ENCODE peak calls at places on chromosomes 7 and 10, in eight cellular contexts. P is kidney, F is HCT116, I is right cardiac atrium, Y is OCI-LY7, D is left ventricle myocardium inferior, Z is transverse colon, K is right atrium auricular region. L is an unnamed sample.

GRCh38 chr7:137990251-137990901 is 11.5 kb downstream of the CREB3L2 start:
- DNase-seq in P (no peak), F (no peak), I (no peak), Y (no peak), D (no peak), Z (no peak), K (no peak), L (no peak)

GRCh38 chr10:1412531-1413189 is 324.7 kb downstream of the ADARB2 start:
- DNase-seq in P (no peak), F (no peak), I (no peak), Y (peak; percentile 63), D (no peak), Z (no peak), K (peak; percentile 23), L (no peak)

GRCh38 chr7:85820702-85821443 is 634.0 kb upstream of the SEMA3D start:
- DNase-seq in P (no peak), F (no peak), I (no peak), Y (no peak), D (no peak), Z (no peak), K (no peak), L (peak; percentile 47)

GRCh38 chr10:4658777-4659176 is 167.2 kb upstream of the AKR1E2 start:
- DNase-seq in P (no peak), F (no peak), I (no peak), Y (no peak), D (no peak), Z (no peak), K (no peak), L (no peak)

GRCh38 chr10:23408330-23408976 is 30.4 kb upstream of the OTUD1 start:
- DNase-seq in P (no peak), F (no peak), I (no peak), Y (no peak), D (no peak), Z (no peak), K (no peak), L (no peak)

GRCh38 chr7:55177068-55177530 is 158.3 kb downstream of the EGFR start:
- DNase-seq in P (no peak), F (no peak), I (no peak), Y (no peak), D (no peak), Z (no peak), K (no peak), L (no peak)

GRCh38 chr7:108578937-108579336 is 9.3 kb downstream of the DNAJB9 start:
- DNase-seq in P (no peak), F (no peak), I (no peak), Y (no peak), D (no peak), Z (no peak), K (no peak), L (no peak)

GRCh38 chr10:33421789-33422188 is 87.3 kb upstream of the NRP1 start:
- DNase-seq in P (no peak), F (no peak), I (peak; percentile 53), Y (no peak), D (no peak), Z (no peak), K (peak; percentile 72), L (peak; percentile 50)

GRCh38 chr7:29345590-29345989 is 151.0 kb downstream of the CHN2 start:
- DNase-seq in P (no peak), F (peak; percentile 10), I (peak; percentile 76), Y (no peak), D (peak; percentile 31), Z (peak; percentile 41), K (no peak), L (peak; percentile 62)

GRCh38 chr10:70974351-70974901 is 86.1 kb upstream of the PCBD1 start:
- DNase-seq in P (peak; percentile 40), F (no peak), I (no peak), Y (no peak), D (no peak), Z (no peak), K (no peak), L (no peak)

GRCh38 chr7:151195616-151196450 is 8.8 kb upstream of the ASB10 start:
- DNase-seq in P (peak; percentile 34), F (no peak), I (peak; percentile 36), Y (no peak), D (no peak), Z (no peak), K (no peak), L (no peak)

GRCh38 chr10:71696635-71697326 is 22.8 kb downstream of the C10orf105 start:
- DNase-seq in P (no peak), F (no peak), I (peak; percentile 86), Y (peak; percentile 77), D (peak; percentile 68), Z (peak; percentile 80), K (no peak), L (peak; percentile 78)

GRCh38 chr10:69270990-69271389 is 7.3 kb upstream of the HK1 start:
- DNase-seq in P (no peak), F (no peak), I (no peak), Y (no peak), D (no peak), Z (no peak), K (no peak), L (no peak)

GRCh38 chr7:31439165-31439564 is 74.7 kb upstream of the ITPRID1 start:
- DNase-seq in P (no peak), F (no peak), I (no peak), Y (no peak), D (no peak), Z (no peak), K (no peak), L (no peak)

GRCh38 chr7:31214751-31215150 is 125.8 kb downstream of the NEUROD6 start:
- DNase-seq in P (no peak), F (no peak), I (no peak), Y (no peak), D (no peak), Z (no peak), K (no peak), L (no peak)

GRCh38 chr7:55133630-55134392 is 115.0 kb downstream of the EGFR start:
- DNase-seq in P (no peak), F (peak; percentile 65), I (peak; percentile 79), Y (no peak), D (peak; percentile 57), Z (no peak), K (peak; percentile 92), L (peak; percentile 82)

GRCh38 chr7:151896486-151896885 is 19.6 kb upstream of the PRKAG2 start:
- DNase-seq in P (peak; percentile 59), F (no peak), I (no peak), Y (no peak), D (no peak), Z (no peak), K (no peak), L (no peak)

GRCh38 chr7:81248420-81248819 is 329.6 kb upstream of the SEMA3C start:
- DNase-seq in P (no peak), F (no peak), I (no peak), Y (no peak), D (no peak), Z (no peak), K (no peak), L (no peak)

GRCh38 chr10:12235796-12236195 is 39.8 kb downstream of the CDC123 start:
- DNase-seq in P (no peak), F (no peak), I (no peak), Y (no peak), D (no peak), Z (no peak), K (no peak), L (no peak)
- H3K27ac ChIP-seq in P (no peak overlapping the region), F (no peak overlapping the region), I (peak overlapping the region; percentile 49), Y (no peak overlapping the region), D (peak overlapping the region; percentile 79), Z (no peak overlapping the region), K (peak overlapping the region; percentile 89), L (peak overlapping the region; percentile 79)

DNA sequence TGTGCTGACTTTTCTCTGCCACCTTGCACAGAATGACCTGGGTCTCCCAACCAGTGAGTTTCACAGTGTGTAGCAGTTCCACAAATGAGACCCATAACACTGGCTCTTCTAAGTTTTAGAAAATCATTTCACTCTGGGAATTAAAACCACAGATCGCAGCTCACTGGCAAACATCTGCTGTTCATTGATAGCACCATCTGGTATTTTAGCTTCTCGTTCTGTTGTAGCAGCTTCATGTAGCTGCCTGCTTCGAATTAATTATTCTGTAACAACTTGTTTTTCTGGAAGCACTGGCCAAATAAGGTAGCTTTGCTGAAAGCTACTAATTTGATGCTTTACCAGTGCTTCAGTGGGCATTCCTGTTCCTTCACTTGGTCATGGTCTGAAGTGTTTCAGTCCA is 447.6 kb downstream of the XPNPEP1 start:
- DNase-seq in P (no peak), F (no peak), I (no peak), Y (no peak), D (no peak), Z (no peak), K (no peak), L (no peak)
- H3K4me1 ChIP-seq in P (no peaks in the 10 kb centered on the region), F (no peaks in the 10 kb centered on the region), I (no peaks in the 10 kb centered on the region), Y (no peaks in the 10 kb centered on the region), D (no peaks in the 10 kb centered on the region), Z (no peaks in the 10 kb centered on the region), K (no peaks in the 10 kb centered on the region), L (no peaks in the 10 kb centered on the region)

DNA sequence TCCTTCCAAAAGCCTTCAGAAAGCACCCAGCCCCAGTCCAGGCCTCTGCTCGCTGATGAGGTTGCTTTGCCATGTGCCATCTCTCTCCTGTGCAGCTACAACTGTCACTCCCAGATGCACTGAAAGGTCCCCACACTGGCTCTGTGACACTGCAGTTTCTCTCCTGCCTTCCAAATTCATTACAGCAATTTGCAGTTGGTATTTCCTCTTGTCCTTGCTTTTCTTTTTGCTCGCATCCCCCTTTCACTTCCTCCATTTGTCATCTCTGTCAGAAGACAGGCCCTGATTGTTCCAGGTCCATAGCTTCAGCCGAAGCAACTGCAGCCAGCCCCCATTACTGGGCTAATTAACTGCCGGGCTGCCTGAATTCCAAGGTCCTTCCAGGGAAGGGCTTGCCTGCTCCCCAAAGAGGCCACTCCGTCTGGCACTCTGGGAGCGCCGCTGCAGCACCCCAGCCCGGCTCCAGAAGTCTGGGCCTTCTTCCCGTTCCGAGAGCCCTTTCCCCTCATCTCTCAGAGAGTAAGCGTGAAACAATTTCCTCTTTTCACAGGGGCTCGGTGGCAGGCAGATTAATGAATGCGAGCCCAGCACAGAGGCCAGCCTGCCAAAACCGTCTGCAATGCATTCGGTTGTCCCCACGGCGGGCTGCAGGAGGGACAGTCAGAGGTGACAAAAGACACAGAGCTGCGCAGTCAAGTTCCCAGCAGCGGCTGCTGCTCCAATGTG is 279.5 kb upstream of the HABP2 start:
- DNase-seq in P (peak; percentile 88), F (no peak), I (peak; percentile 87), Y (no peak), D (peak; percentile 57), Z (peak; percentile 11), K (peak; percentile 64), L (no peak)
- H3K27ac ChIP-seq in P (no peak overlapping the region), F (no peak overlapping the region), I (peak overlapping the region; percentile 44), Y (no peak overlapping the region), D (peak overlapping the region; percentile 81), Z (peak overlapping the region; percentile 44), K (peak overlapping the region; percentile 78), L (no peak overlapping the region)

GRCh38 chr7:22822486-22823141 is at the start of gene TOMM7:
- DNase-seq in P (peak; percentile 97), F (peak; percentile 95), I (peak; percentile 95), Y (peak; percentile 98), D (peak; percentile 90), Z (peak; percentile 92), K (peak; percentile 82), L (peak; percentile 94)

GRCh38 chr7:22824760-22825159 is 2.1 kb upstream of the TOMM7 start:
- DNase-seq in P (no peak), F (no peak), I (no peak), Y (no peak), D (no peak), Z (no peak), K (no peak), L (no peak)

GRCh38 chr7:22823142-22823497 is 471 bp upstream of the TOMM7 start:
- DNase-seq in P (no peak), F (no peak), I (no peak), Y (peak; percentile 20), D (no peak), Z (no peak), K (no peak), L (no peak)

GRCh38 chr7:22819476-22819875 is 3.2 kb downstream of the TOMM7 start:
- DNase-seq in P (no peak), F (no peak), I (no peak), Y (no peak), D (no peak), Z (no peak), K (no peak), L (no peak)

GRCh38 chr7:22821702-22822485 is 755 bp downstream of the TOMM7 start:
- DNase-seq in P (no peak), F (no peak), I (peak; percentile 52), Y (no peak), D (no peak), Z (no peak), K (no peak), L (peak; percentile 52)
- H3K4me1 ChIP-seq in P (no peaks in the 10 kb centered on the region), F (peaks cover 20% of the 10 kb centered on the region), I (peaks cover 4% of the 10 kb centered on the region), Y (peaks cover 29% of the 10 kb centered on the region), D (peaks cover 50% of the 10 kb centered on the region), Z (peaks cover 9% of the 10 kb centered on the region), K (no peaks in the 10 kb centered on the region), L (no peaks in the 10 kb centered on the region)

L was measured in aorta.